ENCODE peak calls at places on chromosomes 12 and 14, in nine cellular contexts. F, C, B, Z, P, H, M, S and D are unnamed samples.

GRCh38 chr14:56108057-56108456 is 10.2 kb upstream of the PELI2 start:
- ATAC-seq in F (no peak), C (no peak), B (no peak), Z (no peak), P (no peak), H (no peak), M (no peak), S (no peak), D (no peak)

GRCh38 chr12:122035292-122035691 is 13.6 kb downstream of the BCL7A start:
- ATAC-seq in F (no peak), C (no peak), B (no peak), Z (no peak), P (no peak), H (no peak), M (no peak), S (peak; percentile 87), D (no peak)

GRCh38 chr14:102517412-102518062 is 8.0 kb upstream of the ANKRD9 start:
- ATAC-seq in F (peak; percentile 59), C (peak; percentile 5), B (no peak), Z (peak; percentile 29), P (no peak), H (peak; percentile 4), M (peak; percentile 31), S (peak; percentile 47), D (peak; percentile 14)

GRCh38 chr14:96065661-96066459 is 26.7 kb downstream of the C14orf132 start:
- ATAC-seq in F (no peak), C (no peak), B (no peak), Z (no peak), P (no peak), H (no peak), M (peak; percentile 60), S (no peak), D (no peak)

GRCh38 chr14:55349565-55349964 is 62.1 kb downstream of the ATG14 start:
- ATAC-seq in F (no peak), C (no peak), B (no peak), Z (no peak), P (no peak), H (no peak), M (peak; percentile 83), S (no peak), D (no peak)

GRCh38 chr12:9794484-9795063 is 32.7 kb upstream of the KLRF1 start:
- ATAC-seq in F (peak; percentile 19), C (no peak), B (no peak), Z (no peak), P (no peak), H (no peak), M (peak; percentile 57), S (no peak), D (no peak)

GRCh38 chr14:94307410-94307992 is 14.4 kb upstream of the SERPINA10 start:
- ATAC-seq in F (no peak), C (peak; percentile 65), B (no peak), Z (no peak), P (peak; percentile 73), H (peak; percentile 65), M (no peak), S (no peak), D (no peak)

GRCh38 chr12:93850476-93850875 is 173.3 kb downstream of the CRADD start:
- ATAC-seq in F (no peak), C (no peak), B (no peak), Z (no peak), P (no peak), H (no peak), M (no peak), S (no peak), D (no peak)

GRCh38 chr12:49030714-49031572 is 12.4 kb upstream of the PRKAG1 start:
- ATAC-seq in F (no peak), C (peak; percentile 8), B (no peak), Z (no peak), P (peak; percentile 8), H (no peak), M (no peak), S (no peak), D (no peak)

GRCh38 chr14:91829511-91829910 is 37.8 kb downstream of the TC2N start:
- ATAC-seq in F (no peak), C (no peak), B (no peak), Z (no peak), P (no peak), H (no peak), M (no peak), S (no peak), D (no peak)

GRCh38 chr12:19191089-19191488 is 61.6 kb downstream of the PLEKHA5 start:
- ATAC-seq in F (no peak), C (no peak), B (no peak), Z (no peak), P (no peak), H (no peak), M (no peak), S (no peak), D (no peak)

GRCh38 chr12:63747553-63747952 is 32.2 kb upstream of the RXYLT1 start:
- ATAC-seq in F (no peak), C (no peak), B (no peak), Z (no peak), P (no peak), H (no peak), M (no peak), S (peak; percentile 69), D (no peak)

GRCh38 chr14:60204104-60204842 is 39.1 kb upstream of the DHRS7 start:
- ATAC-seq in F (no peak), C (no peak), B (no peak), Z (peak; percentile 59), P (no peak), H (no peak), M (peak; percentile 78), S (no peak), D (no peak)

GRCh38 chr12:2168808-2169207 is 116.0 kb downstream of the CACNA1C start:
- ATAC-seq in F (no peak), C (peak; percentile 32), B (no peak), Z (no peak), P (peak; percentile 62), H (peak; percentile 97), M (no peak), S (no peak), D (no peak)

GRCh38 chr12:129887047-129887568 is 16.7 kb downstream of the TMEM132D start:
- ATAC-seq in F (no peak), C (no peak), B (no peak), Z (no peak), P (no peak), H (no peak), M (no peak), S (peak; percentile 92), D (no peak)
- TF ChIP-seq POLR2A in F (no peak), C (no peak), B (no peak), Z (no peak), P (no peak), H (no peak), M (no peak), S (no peak), D (no peak)

GRCh38 chr14:100374270-100374669 is 51.1 kb downstream of the SLC25A47 start:
- ATAC-seq in F (no peak), C (no peak), B (no peak), Z (no peak), P (no peak), H (no peak), M (no peak), S (no peak), D (no peak)
- H3K27ac ChIP-seq in F (peak overlapping the region; percentile 100), C (peak overlapping the region; percentile 94), B (peak overlapping the region; percentile 95), Z (peak overlapping the region; percentile 88), P (no peak overlapping the region), H (no peak overlapping the region), M (peak overlapping the region; percentile 98), S (peak overlapping the region; percentile 98), D (peak overlapping the region; percentile 88)

GRCh38 chr14:87449016-87449415 is 544.0 kb downstream of the GALC start:
- ATAC-seq in F (no peak), C (no peak), B (no peak), Z (no peak), P (no peak), H (no peak), M (no peak), S (no peak), D (no peak)

GRCh38 chr14:87443039-87443438 is 549.9 kb downstream of the GALC start:
- ATAC-seq in F (no peak), C (no peak), B (no peak), Z (no peak), P (no peak), H (no peak), M (no peak), S (no peak), D (no peak)

GRCh38 chr14:87443787-87444186 is 549.2 kb downstream of the GALC start:
- ATAC-seq in F (no peak), C (no peak), B (no peak), Z (no peak), P (no peak), H (no peak), M (no peak), S (no peak), D (peak; percentile 34)
- TF ChIP-seq POLR2A in F (no peak), C (no peak), B (no peak), Z (no peak), P (no peak), H (no peak), M (no peak), S (no peak), D (no peak)

GRCh38 chr12:120869376-120869775 is 34.8 kb downstream of the SPPL3 start:
- ATAC-seq in F (no peak), C (no peak), B (no peak), Z (no peak), P (no peak), H (no peak), M (no peak), S (no peak), D (no peak)
- H3K27ac ChIP-seq in F (no peak overlapping the region), C (no peak overlapping the region), B (no peak overlapping the region), Z (no peak overlapping the region), P (no peak overlapping the region), H (no peak overlapping the region), M (no peak overlapping the region), S (no peak overlapping the region), D (no peak overlapping the region)

DNA sequence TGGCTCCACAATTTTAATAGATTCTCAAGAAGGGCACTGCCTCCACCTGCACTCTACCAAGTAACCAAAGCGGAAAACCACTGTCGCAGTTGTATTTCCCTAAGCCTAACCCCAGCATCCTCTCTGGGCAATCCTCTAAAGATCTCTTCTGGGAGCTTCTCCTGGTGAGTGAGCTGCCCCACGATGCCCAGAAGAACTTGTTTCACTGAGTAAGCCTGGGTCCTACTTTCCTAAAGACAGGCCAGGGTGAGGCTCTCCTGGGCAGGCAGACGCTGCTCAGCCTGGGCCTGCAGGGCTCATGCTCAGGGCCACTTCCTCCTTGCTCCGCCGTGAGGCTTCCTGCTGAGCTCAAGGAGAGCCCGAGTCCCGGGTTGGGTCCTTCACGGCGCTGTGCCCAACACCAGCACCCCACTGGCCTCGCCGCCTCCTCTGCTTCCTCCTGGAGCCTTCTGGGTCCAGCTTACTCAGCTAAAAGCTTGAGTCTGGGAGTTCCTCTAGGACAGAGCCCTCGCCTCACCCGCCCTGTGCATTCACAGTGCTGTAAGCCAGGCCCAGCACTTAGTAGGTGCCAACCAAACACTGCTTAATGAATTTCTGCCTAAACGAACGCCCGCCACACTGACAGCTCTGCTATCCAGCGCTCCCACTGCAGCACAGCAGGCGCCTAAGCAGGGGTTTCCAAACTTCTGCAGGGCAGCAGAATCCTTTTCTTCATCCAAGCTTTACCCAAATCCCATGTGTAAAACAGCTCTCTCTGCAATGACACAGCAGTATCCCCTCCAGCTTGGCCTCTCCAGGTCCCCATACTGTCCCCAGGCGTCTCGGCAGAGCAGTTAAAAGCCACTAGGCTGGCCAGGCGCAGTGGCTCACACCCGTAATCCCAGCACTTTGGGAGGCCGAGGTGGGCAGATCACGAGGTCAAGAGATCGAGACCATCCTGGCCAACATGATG is 5.7 kb downstream of the RAB35 start:
- ATAC-seq in F (peak; percentile 62), C (peak; percentile 41), B (peak; percentile 53), Z (peak; percentile 18), P (peak; percentile 20), H (no peak), M (peak; percentile 92), S (peak; percentile 87), D (peak; percentile 72)
- TF ChIP-seq POLR2A in F (no peak), C (no peak), B (no peak), Z (no peak), P (no peak), H (no peak), M (peak; percentile 3), S (no peak), D (no peak)

GRCh38 chr12:83261998-83262397 is 575.3 kb downstream of the TMTC2 start:
- ATAC-seq in F (peak; percentile 89), C (peak; percentile 36), B (no peak), Z (no peak), P (peak; percentile 89), H (no peak), M (peak; percentile 73), S (no peak), D (no peak)
- H3K27ac ChIP-seq in F (no peak overlapping the region), C (no peak overlapping the region), B (no peak overlapping the region), Z (no peak overlapping the region), P (no peak overlapping the region), H (no peak overlapping the region), M (no peak overlapping the region), S (no peak overlapping the region), D (no peak overlapping the region)